ENCODE peak calls at places on chromosomes 5 and 9, in five cellular contexts. W is head of caudate nucleus; S is activated naive CD4-positive, alpha-beta T cell treated with anti-CD3 and anti-CD28 coated beads for 36 hours; R is nephron progenitor cell; D is astrocyte of the spinal cord. Y is an unnamed sample.

GRCh38 chr5:113119271-113119924 is 142.8 kb downstream of the DCP2 start:
- DNase-seq in R (peak), S (no peak), D (no peak), W (no peak), Y (no peak)

GRCh38 chr9:96686638-96687335 is 31.7 kb upstream of the PRXL2C start:
- DNase-seq in S (peak), R (peak), D (peak), W (peak), Y (peak)

GRCh38 chr9:117121331-117121730 is 293.5 kb downstream of the ASTN2 start:
- DNase-seq in W (peak), R (no peak), D (no peak), S (no peak), Y (peak)

GRCh38 chr5:78766412-78766762 is 117.8 kb upstream of the LHFPL2 start:
- DNase-seq in R (no peak), D (no peak), S (no peak), W (no peak), Y (no peak)

GRCh38 chr9:129880654-129881546 is 45.6 kb downstream of the USP20 start:
- DNase-seq in D (peak), W (peak), S (no peak), R (no peak), Y (no peak)

GRCh38 chr5:10607023-10607665 is 43.3 kb downstream of the ANKRD33B start:
- DNase-seq in D (peak), S (peak), R (peak), W (no peak), Y (no peak)

GRCh38 chr5:89315194-89315593 is 432.2 kb upstream of the MEF2C start:
- DNase-seq in S (no peak), R (no peak), W (no peak), D (peak), Y (no peak)

GRCh38 chr9:89525673-89526374 is 27.9 kb upstream of the SEMA4D start:
- DNase-seq in R (no peak), D (no peak), W (no peak), S (no peak), Y (no peak)

GRCh38 chr5:74632947-74633356 is 7.6 kb downstream of the ENC1 start:
- DNase-seq in W (no peak), D (peak), S (no peak), R (no peak), Y (no peak)

GRCh38 chr5:175501759-175502158 is 23.4 kb downstream of the SFXN1 start:
- DNase-seq in S (no peak), D (no peak), R (no peak), W (no peak), Y (no peak)

GRCh38 chr9:106945727-106946690 is 83.0 kb downstream of the ZNF462 start:
- DNase-seq in S (no peak), D (peak), W (no peak), R (no peak), Y (no peak)

Y was measured in G401.